ENCODE peak calls at places on chromosomes 2 and 18, in ten cellular contexts. One of them, this sample, is unnamed.

GRCh38 chr18:34647251-34647650 is 62.8 kb upstream of the DTNA start:
- DNase-seq in effector CD4-positive, alpha-beta T cell: no peak
- DNase-seq in cardiac fibroblast: no peak
- DNase-seq in NCI-H510A: no peak
- DNase-seq in MCF 10A: no peak
- DNase-seq in HCT116: peak
- DNase-seq in cardiac muscle cell: no peak
- DNase-seq in nucleus accumbens: no peak
- DNase-seq in small intestine: no peak
- DNase-seq in activated T-helper 1 cell treated with Interleukin-2 at 50 U/mL for 16 hours: no peak
- DNase-seq in this sample: no peak

GRCh38 chr18:48804856-48805610 is 145.7 kb downstream of the SMAD7 start:
- DNase-seq in effector CD4-positive, alpha-beta T cell: no peak
- DNase-seq in cardiac fibroblast: no peak
- DNase-seq in NCI-H510A: no peak
- DNase-seq in MCF 10A: no peak
- DNase-seq in HCT116: no peak
- DNase-seq in cardiac muscle cell: no peak
- DNase-seq in nucleus accumbens: no peak
- DNase-seq in small intestine: no peak
- DNase-seq in activated T-helper 1 cell treated with Interleukin-2 at 50 U/mL for 16 hours: no peak
- DNase-seq in this sample: no peak

GRCh38 chr2:88199912-88200682 is 30.0 kb downstream of the THNSL2 start:
- DNase-seq in effector CD4-positive, alpha-beta T cell: no peak
- DNase-seq in cardiac fibroblast: no peak
- DNase-seq in NCI-H510A: no peak
- DNase-seq in MCF 10A: peak
- DNase-seq in HCT116: no peak
- DNase-seq in cardiac muscle cell: peak
- DNase-seq in nucleus accumbens: no peak
- DNase-seq in small intestine: no peak
- DNase-seq in activated T-helper 1 cell treated with Interleukin-2 at 50 U/mL for 16 hours: no peak
- DNase-seq in this sample: peak

GRCh38 chr2:13193075-13193474 is 476.3 kb downstream of the TRIB2 start:
- DNase-seq in effector CD4-positive, alpha-beta T cell: no peak
- DNase-seq in cardiac fibroblast: peak
- DNase-seq in NCI-H510A: peak
- DNase-seq in MCF 10A: no peak
- DNase-seq in HCT116: no peak
- DNase-seq in cardiac muscle cell: no peak
- DNase-seq in nucleus accumbens: no peak
- DNase-seq in small intestine: no peak
- DNase-seq in activated T-helper 1 cell treated with Interleukin-2 at 50 U/mL for 16 hours: no peak
- DNase-seq in this sample: no peak

GRCh38 chr2:42098571-42099430 is 51.0 kb downstream of the PKDCC start:
- DNase-seq in effector CD4-positive, alpha-beta T cell: no peak
- DNase-seq in cardiac fibroblast: peak
- DNase-seq in NCI-H510A: no peak
- DNase-seq in MCF 10A: no peak
- DNase-seq in HCT116: no peak
- DNase-seq in cardiac muscle cell: no peak
- DNase-seq in nucleus accumbens: no peak
- DNase-seq in small intestine: no peak
- DNase-seq in activated T-helper 1 cell treated with Interleukin-2 at 50 U/mL for 16 hours: no peak
- DNase-seq in this sample: peak

GRCh38 chr2:111135910-111136297 is 15.2 kb downstream of the BCL2L11 start:
- DNase-seq in effector CD4-positive, alpha-beta T cell: no peak
- DNase-seq in cardiac fibroblast: peak
- DNase-seq in NCI-H510A: no peak
- DNase-seq in MCF 10A: no peak
- DNase-seq in HCT116: no peak
- DNase-seq in cardiac muscle cell: no peak
- DNase-seq in nucleus accumbens: no peak
- DNase-seq in small intestine: no peak
- DNase-seq in activated T-helper 1 cell treated with Interleukin-2 at 50 U/mL for 16 hours: no peak
- DNase-seq in this sample: no peak

GRCh38 chr2:55419236-55419513 is 481 bp downstream of the CCDC88A start:
- DNase-seq in effector CD4-positive, alpha-beta T cell: no peak
- DNase-seq in cardiac fibroblast: peak
- DNase-seq in NCI-H510A: peak
- DNase-seq in MCF 10A: peak
- DNase-seq in HCT116: no peak
- DNase-seq in cardiac muscle cell: no peak
- DNase-seq in nucleus accumbens: no peak
- DNase-seq in small intestine: peak
- DNase-seq in activated T-helper 1 cell treated with Interleukin-2 at 50 U/mL for 16 hours: no peak
- DNase-seq in this sample: peak

GRCh38 chr2:126858991-126859390 is 39.7 kb upstream of the TEX51 start:
- DNase-seq in effector CD4-positive, alpha-beta T cell: no peak
- DNase-seq in cardiac fibroblast: no peak
- DNase-seq in NCI-H510A: no peak
- DNase-seq in MCF 10A: no peak
- DNase-seq in HCT116: no peak
- DNase-seq in cardiac muscle cell: no peak
- DNase-seq in nucleus accumbens: no peak
- DNase-seq in small intestine: no peak
- DNase-seq in activated T-helper 1 cell treated with Interleukin-2 at 50 U/mL for 16 hours: no peak
- DNase-seq in this sample: no peak

GRCh38 chr2:192814376-192814775 is 619.6 kb upstream of the TMEFF2 start:
- DNase-seq in effector CD4-positive, alpha-beta T cell: no peak
- DNase-seq in cardiac fibroblast: no peak
- DNase-seq in NCI-H510A: no peak
- DNase-seq in MCF 10A: peak
- DNase-seq in HCT116: no peak
- DNase-seq in cardiac muscle cell: no peak
- DNase-seq in nucleus accumbens: no peak
- DNase-seq in small intestine: no peak
- DNase-seq in activated T-helper 1 cell treated with Interleukin-2 at 50 U/mL for 16 hours: no peak
- DNase-seq in this sample: no peak

GRCh38 chr18:38459086-38459485 is 893.5 kb upstream of the CELF4 start:
- DNase-seq in effector CD4-positive, alpha-beta T cell: no peak
- DNase-seq in cardiac fibroblast: no peak
- DNase-seq in NCI-H510A: no peak
- DNase-seq in MCF 10A: no peak
- DNase-seq in HCT116: no peak
- DNase-seq in cardiac muscle cell: peak
- DNase-seq in nucleus accumbens: no peak
- DNase-seq in small intestine: no peak
- DNase-seq in activated T-helper 1 cell treated with Interleukin-2 at 50 U/mL for 16 hours: no peak
- DNase-seq in this sample: peak

GRCh38 chr18:5627756-5628511 is 84.1 kb upstream of the EPB41L3 start:
- DNase-seq in effector CD4-positive, alpha-beta T cell: no peak
- DNase-seq in cardiac fibroblast: no peak
- DNase-seq in NCI-H510A: no peak
- DNase-seq in MCF 10A: no peak
- DNase-seq in HCT116: no peak
- DNase-seq in cardiac muscle cell: no peak
- DNase-seq in nucleus accumbens: no peak
- DNase-seq in small intestine: peak
- DNase-seq in activated T-helper 1 cell treated with Interleukin-2 at 50 U/mL for 16 hours: no peak
- DNase-seq in this sample: no peak

GRCh38 chr2:126832757-126833156 is 65.9 kb upstream of the TEX51 start:
- DNase-seq in effector CD4-positive, alpha-beta T cell: no peak
- DNase-seq in cardiac fibroblast: no peak
- DNase-seq in NCI-H510A: no peak
- DNase-seq in MCF 10A: no peak
- DNase-seq in HCT116: no peak
- DNase-seq in cardiac muscle cell: no peak
- DNase-seq in nucleus accumbens: no peak
- DNase-seq in small intestine: no peak
- DNase-seq in activated T-helper 1 cell treated with Interleukin-2 at 50 U/mL for 16 hours: no peak
- DNase-seq in this sample: no peak

GRCh38 chr2:99640568-99641215 is 150.9 kb upstream of the REV1 start:
- DNase-seq in effector CD4-positive, alpha-beta T cell: no peak
- DNase-seq in cardiac fibroblast: no peak
- DNase-seq in NCI-H510A: no peak
- DNase-seq in MCF 10A: no peak
- DNase-seq in HCT116: no peak
- DNase-seq in cardiac muscle cell: no peak
- DNase-seq in nucleus accumbens: no peak
- DNase-seq in small intestine: no peak
- DNase-seq in activated T-helper 1 cell treated with Interleukin-2 at 50 U/mL for 16 hours: no peak
- DNase-seq in this sample: no peak

GRCh38 chr2:141728886-141729285 is 401.9 kb downstream of the LRP1B start:
- DNase-seq in effector CD4-positive, alpha-beta T cell: no peak
- DNase-seq in cardiac fibroblast: no peak
- DNase-seq in NCI-H510A: no peak
- DNase-seq in MCF 10A: no peak
- DNase-seq in HCT116: no peak
- DNase-seq in cardiac muscle cell: no peak
- DNase-seq in nucleus accumbens: no peak
- DNase-seq in small intestine: no peak
- DNase-seq in activated T-helper 1 cell treated with Interleukin-2 at 50 U/mL for 16 hours: no peak
- DNase-seq in this sample: peak

GRCh38 chr2:19682493-19682892 is 219.3 kb downstream of the TTC32 start:
- DNase-seq in effector CD4-positive, alpha-beta T cell: no peak
- DNase-seq in cardiac fibroblast: peak
- DNase-seq in NCI-H510A: no peak
- DNase-seq in MCF 10A: peak
- DNase-seq in HCT116: no peak
- DNase-seq in cardiac muscle cell: no peak
- DNase-seq in nucleus accumbens: no peak
- DNase-seq in small intestine: peak
- DNase-seq in activated T-helper 1 cell treated with Interleukin-2 at 50 U/mL for 16 hours: no peak
- DNase-seq in this sample: no peak

GRCh38 chr2:31238906-31239841 is 5.2 kb downstream of the EHD3 start:
- DNase-seq in effector CD4-positive, alpha-beta T cell: no peak
- DNase-seq in cardiac fibroblast: no peak
- DNase-seq in NCI-H510A: no peak
- DNase-seq in MCF 10A: no peak
- DNase-seq in HCT116: no peak
- DNase-seq in cardiac muscle cell: no peak
- DNase-seq in nucleus accumbens: no peak
- DNase-seq in small intestine: no peak
- DNase-seq in activated T-helper 1 cell treated with Interleukin-2 at 50 U/mL for 16 hours: no peak
- DNase-seq in this sample: no peak

GRCh38 chr18:22630980-22631379 is 213.3 kb upstream of the CTAGE1 start:
- DNase-seq in effector CD4-positive, alpha-beta T cell: no peak
- DNase-seq in cardiac fibroblast: no peak
- DNase-seq in NCI-H510A: no peak
- DNase-seq in MCF 10A: no peak
- DNase-seq in HCT116: no peak
- DNase-seq in cardiac muscle cell: no peak
- DNase-seq in nucleus accumbens: no peak
- DNase-seq in small intestine: no peak
- DNase-seq in activated T-helper 1 cell treated with Interleukin-2 at 50 U/mL for 16 hours: no peak
- DNase-seq in this sample: no peak

GRCh38 chr2:241728627-241729026 is 5.8 kb upstream of the D2HGDH start:
- DNase-seq in effector CD4-positive, alpha-beta T cell: no peak
- DNase-seq in cardiac fibroblast: no peak
- DNase-seq in NCI-H510A: no peak
- DNase-seq in MCF 10A: no peak
- DNase-seq in HCT116: no peak
- DNase-seq in cardiac muscle cell: no peak
- DNase-seq in nucleus accumbens: peak
- DNase-seq in small intestine: no peak
- DNase-seq in activated T-helper 1 cell treated with Interleukin-2 at 50 U/mL for 16 hours: no peak
- DNase-seq in this sample: peak

GRCh38 chr2:27849558-27849957 is 40.6 kb downstream of the RBKS start:
- DNase-seq in effector CD4-positive, alpha-beta T cell: no peak
- DNase-seq in cardiac fibroblast: no peak
- DNase-seq in NCI-H510A: no peak
- DNase-seq in MCF 10A: no peak
- DNase-seq in HCT116: no peak
- DNase-seq in cardiac muscle cell: no peak
- DNase-seq in nucleus accumbens: no peak
- DNase-seq in small intestine: no peak
- DNase-seq in activated T-helper 1 cell treated with Interleukin-2 at 50 U/mL for 16 hours: no peak
- DNase-seq in this sample: no peak

GRCh38 chr2:39445934-39446333 is 8.8 kb upstream of the MAP4K3 start:
- DNase-seq in effector CD4-positive, alpha-beta T cell: no peak
- DNase-seq in cardiac fibroblast: no peak
- DNase-seq in NCI-H510A: no peak
- DNase-seq in MCF 10A: no peak
- DNase-seq in HCT116: no peak
- DNase-seq in cardiac muscle cell: no peak
- DNase-seq in nucleus accumbens: no peak
- DNase-seq in small intestine: no peak
- DNase-seq in activated T-helper 1 cell treated with Interleukin-2 at 50 U/mL for 16 hours: no peak
- DNase-seq in this sample: no peak

GRCh38 chr18:211582-211981 is 53.2 kb downstream of the USP14 start:
- DNase-seq in effector CD4-positive, alpha-beta T cell: no peak
- DNase-seq in cardiac fibroblast: no peak
- DNase-seq in NCI-H510A: no peak
- DNase-seq in MCF 10A: no peak
- DNase-seq in HCT116: no peak
- DNase-seq in cardiac muscle cell: no peak
- DNase-seq in nucleus accumbens: no peak
- DNase-seq in small intestine: no peak
- DNase-seq in activated T-helper 1 cell treated with Interleukin-2 at 50 U/mL for 16 hours: no peak
- DNase-seq in this sample: no peak

GRCh38 chr2:241064802-241065354 is 37.2 kb downstream of the MTERF4 start:
- DNase-seq in effector CD4-positive, alpha-beta T cell: no peak
- DNase-seq in cardiac fibroblast: no peak
- DNase-seq in NCI-H510A: no peak
- DNase-seq in MCF 10A: no peak
- DNase-seq in HCT116: no peak
- DNase-seq in cardiac muscle cell: no peak
- DNase-seq in nucleus accumbens: no peak
- DNase-seq in small intestine: no peak
- DNase-seq in activated T-helper 1 cell treated with Interleukin-2 at 50 U/mL for 16 hours: no peak
- DNase-seq in this sample: no peak

GRCh38 chr2:170533156-170533555 is 182.0 kb upstream of the SP5 start:
- DNase-seq in effector CD4-positive, alpha-beta T cell: no peak
- DNase-seq in cardiac fibroblast: no peak
- DNase-seq in NCI-H510A: no peak
- DNase-seq in MCF 10A: no peak
- DNase-seq in HCT116: no peak
- DNase-seq in cardiac muscle cell: no peak
- DNase-seq in nucleus accumbens: no peak
- DNase-seq in small intestine: no peak
- DNase-seq in activated T-helper 1 cell treated with Interleukin-2 at 50 U/mL for 16 hours: no peak
- DNase-seq in this sample: no peak

GRCh38 chr2:95700554-95700953 is 108.8 kb downstream of the TRIM43 start:
- DNase-seq in effector CD4-positive, alpha-beta T cell: no peak
- DNase-seq in cardiac fibroblast: no peak
- DNase-seq in NCI-H510A: no peak
- DNase-seq in MCF 10A: no peak
- DNase-seq in HCT116: no peak
- DNase-seq in cardiac muscle cell: no peak
- DNase-seq in nucleus accumbens: no peak
- DNase-seq in small intestine: no peak
- DNase-seq in activated T-helper 1 cell treated with Interleukin-2 at 50 U/mL for 16 hours: no peak
- DNase-seq in this sample: peak

GRCh38 chr2:24009680-24010476 is at the start of gene MFSD2B:
- DNase-seq in effector CD4-positive, alpha-beta T cell: no peak
- DNase-seq in cardiac fibroblast: no peak
- DNase-seq in NCI-H510A: no peak
- DNase-seq in MCF 10A: no peak
- DNase-seq in HCT116: no peak
- DNase-seq in cardiac muscle cell: peak
- DNase-seq in nucleus accumbens: no peak
- DNase-seq in small intestine: no peak
- DNase-seq in activated T-helper 1 cell treated with Interleukin-2 at 50 U/mL for 16 hours: no peak
- DNase-seq in this sample: no peak

GRCh38 chr2:205755923-205756322 is 73.6 kb downstream of the NRP2 start:
- DNase-seq in effector CD4-positive, alpha-beta T cell: no peak
- DNase-seq in cardiac fibroblast: peak
- DNase-seq in NCI-H510A: no peak
- DNase-seq in MCF 10A: no peak
- DNase-seq in HCT116: no peak
- DNase-seq in cardiac muscle cell: no peak
- DNase-seq in nucleus accumbens: no peak
- DNase-seq in small intestine: no peak
- DNase-seq in activated T-helper 1 cell treated with Interleukin-2 at 50 U/mL for 16 hours: no peak
- DNase-seq in this sample: peak

GRCh38 chr18:45069542-45069941 is 388.9 kb downstream of the SETBP1 start:
- DNase-seq in effector CD4-positive, alpha-beta T cell: no peak
- DNase-seq in cardiac fibroblast: no peak
- DNase-seq in NCI-H510A: no peak
- DNase-seq in MCF 10A: no peak
- DNase-seq in HCT116: no peak
- DNase-seq in cardiac muscle cell: no peak
- DNase-seq in nucleus accumbens: no peak
- DNase-seq in small intestine: no peak
- DNase-seq in activated T-helper 1 cell treated with Interleukin-2 at 50 U/mL for 16 hours: no peak
- DNase-seq in this sample: no peak

GRCh38 chr2:56684371-56684770 is 500.6 kb downstream of the CCDC85A start:
- DNase-seq in effector CD4-positive, alpha-beta T cell: no peak
- DNase-seq in cardiac fibroblast: no peak
- DNase-seq in NCI-H510A: no peak
- DNase-seq in MCF 10A: no peak
- DNase-seq in HCT116: no peak
- DNase-seq in cardiac muscle cell: no peak
- DNase-seq in nucleus accumbens: no peak
- DNase-seq in small intestine: no peak
- DNase-seq in activated T-helper 1 cell treated with Interleukin-2 at 50 U/mL for 16 hours: no peak
- DNase-seq in this sample: no peak

This sample was measured in Ammon's horn.